ENCODE peak calls at places on chromosomes 16 and 17, in eight cellular contexts. L is EL; V is activated naive CD4-positive, alpha-beta T cell treated with anti-CD3 and anti-CD28 coated beads for 36 hours; P is NCI-H1092 treated with DMSO at 0.1 percent for 48 hours; G is substantia nigra; C is stimulated activated CD8-positive, alpha-beta memory T cell treated with anti-CD3 and anti-CD28 coated beads, Interleukin-12 subunit alpha, Interleukin-12 subunit beta, amount 100 ng/mL, for 4 hours; S is nucleus accumbens; N is AG08396. D is an unnamed sample.

GRCh38 chr17:50207318-50207717 is 5.9 kb upstream of the COL1A1 start:
- DNase-seq in L (no peak), V (no peak), P (no peak), G (no peak), C (no peak), S (no peak), N (no peak), D (no peak)

GRCh38 chr17:7740481-7741001 is 23.0 kb downstream of the DNAH2 start:
- DNase-seq in L (no peak), V (no peak), P (peak), G (no peak), C (no peak), S (no peak), N (peak), D (no peak)

GRCh38 chr16:89828199-89828869 is at the start of gene SPIRE2:
- DNase-seq in L (peak), V (peak), P (peak), G (peak), C (peak), S (peak), N (peak), D (peak)

GRCh38 chr17:48194097-48194550 is 86.6 kb downstream of the SNX11 start:
- DNase-seq in L (peak), V (no peak), P (peak), G (no peak), C (no peak), S (no peak), N (no peak), D (no peak)

GRCh38 chr17:72561266-72561665 is 440.4 kb downstream of the SOX9 start:
- DNase-seq in L (no peak), V (no peak), P (no peak), G (no peak), C (no peak), S (no peak), N (no peak), D (peak)

GRCh38 chr17:49604314-49604869 is 28.7 kb downstream of the NXPH3 start:
- DNase-seq in L (no peak), V (no peak), P (no peak), G (no peak), C (no peak), S (no peak), N (no peak), D (no peak)

GRCh38 chr16:10494343-10495030 is 85.9 kb downstream of the EMP2 start:
- DNase-seq in L (no peak), V (no peak), P (no peak), G (no peak), C (no peak), S (no peak), N (no peak), D (no peak)

GRCh38 chr17:48322060-48322459 is 108.0 kb downstream of the SKAP1 start:
- DNase-seq in L (no peak), V (no peak), P (no peak), G (no peak), C (no peak), S (no peak), N (no peak), D (no peak)

GRCh38 chr17:40322417-40323315 is 13.7 kb downstream of the RARA start:
- DNase-seq in L (peak), V (peak), P (no peak), G (peak), C (peak), S (no peak), N (peak), D (peak)

GRCh38 chr17:41486809-41487530 is 2.7 kb downstream of the KRT36 start:
- DNase-seq in L (no peak), V (peak), P (no peak), G (no peak), C (no peak), S (no peak), N (no peak), D (peak)

GRCh38 chr17:17377071-17377487 is 73.9 kb downstream of the NT5M start:
- DNase-seq in L (no peak), V (no peak), P (no peak), G (no peak), C (no peak), S (no peak), N (no peak), D (no peak)

GRCh38 chr16:48963901-48964615 is 317.6 kb downstream of the CBLN1 start:
- DNase-seq in L (peak), V (no peak), P (no peak), G (no peak), C (no peak), S (no peak), N (peak), D (no peak)

GRCh38 chr17:72850410-72850809 is 242.1 kb downstream of the SLC39A11 start:
- DNase-seq in L (peak), V (no peak), P (no peak), G (no peak), C (no peak), S (no peak), N (peak), D (no peak)

GRCh38 chr16:21167360-21167759 is 8.9 kb downstream of the LDAF1 start:
- DNase-seq in L (peak), V (no peak), P (no peak), G (no peak), C (no peak), S (no peak), N (peak), D (no peak)

GRCh38 chr17:64118452-64118979 is 11.4 kb downstream of the ERN1 start:
- DNase-seq in L (no peak), V (no peak), P (peak), G (no peak), C (no peak), S (peak), N (no peak), D (peak)

GRCh38 chr16:23745263-23745662 is 9.6 kb upstream of the CHP2 start:
- DNase-seq in L (no peak), V (no peak), P (no peak), G (no peak), C (no peak), S (no peak), N (no peak), D (no peak)

GRCh38 chr16:74275031-74275636 is 21.5 kb upstream of the PSMD7 start:
- DNase-seq in L (peak), V (no peak), P (peak), G (no peak), C (no peak), S (no peak), N (peak), D (no peak)

GRCh38 chr16:23564964-23565363 is 7.4 kb downstream of the UBFD1 start:
- DNase-seq in L (no peak), V (no peak), P (no peak), G (peak), C (no peak), S (peak), N (no peak), D (peak)

D was measured in lower lobe of right lung.